ENCODE peak calls at places on chromosome 7, in five cellular contexts. P is fibroblast of lung, Y is H9, K is HCT116, J is neural progenitor cell. V is an unnamed sample.

GRCh38 chr7:128017880-128018845 is 13.1 kb downstream of the LRRC4 start:
- DNase-seq in P (no peak), Y (no peak), K (no peak), J (no peak), V (peak; percentile 45)

GRCh38 chr7:158720107-158720506 is 15.5 kb upstream of the NCAPG2 start:
- DNase-seq in P (no peak), Y (no peak), K (no peak), J (no peak), V (no peak)

GRCh38 chr7:90536449-90536848 is 59.7 kb upstream of the CDK14 start:
- DNase-seq in P (no peak), Y (no peak), K (no peak), J (no peak), V (no peak)

GRCh38 chr7:130733866-130734524 is at the start of gene KLF14:
- DNase-seq in P (no peak), Y (peak; percentile 50), K (peak; percentile 10), J (peak; percentile 75), V (no peak)

GRCh38 chr7:16801111-16801542 is 3.7 kb downstream of the AGR2 start:
- DNase-seq in P (peak; percentile 67), Y (no peak), K (peak; percentile 39), J (peak; percentile 60), V (peak; percentile 94)

GRCh38 chr7:134922730-134923704 is 63.3 kb upstream of the AGBL3 start:
- DNase-seq in P (no peak), Y (no peak), K (no peak), J (no peak), V (no peak)

GRCh38 chr7:37186753-37187152 is 261.9 kb downstream of the ELMO1 start:
- DNase-seq in P (no peak), Y (no peak), K (no peak), J (no peak), V (no peak)

GRCh38 chr7:77458786-77459185 is 42.6 kb upstream of the GSAP start:
- DNase-seq in P (peak; percentile 49), Y (no peak), K (no peak), J (no peak), V (no peak)

GRCh38 chr7:45225560-45226335 is 68.2 kb downstream of the RAMP3 start:
- DNase-seq in P (no peak), Y (no peak), K (no peak), J (no peak), V (no peak)

GRCh38 chr7:34069676-34070075 is 164.3 kb downstream of the BMPER start:
- DNase-seq in P (peak; percentile 34), Y (no peak), K (no peak), J (no peak), V (peak; percentile 72)

GRCh38 chr7:43905954-43906326 is 456 bp downstream of the URGCP start:
- DNase-seq in P (peak; percentile 46), Y (peak; percentile 45), K (no peak), J (peak; percentile 53), V (peak; percentile 14)

GRCh38 chr7:68542831-68543230 is 1055.4 kb upstream of the AUTS2 start:
- DNase-seq in P (no peak), Y (no peak), K (no peak), J (no peak), V (no peak)

GRCh38 chr7:135210818-135211178 is 528 bp downstream of the WDR91 start:
- DNase-seq in P (peak; percentile 34), Y (no peak), K (no peak), J (no peak), V (peak; percentile 19)

GRCh38 chr7:132450188-132450587 is 126.1 kb downstream of the PLXNA4 start:
- DNase-seq in P (no peak), Y (no peak), K (no peak), J (no peak), V (no peak)

GRCh38 chr7:131359136-131359776 is 31.6 kb downstream of the MKLN1 start:
- DNase-seq in P (no peak), Y (no peak), K (no peak), J (no peak), V (no peak)

GRCh38 chr7:33509251-33509650 is 379.9 kb downstream of the BBS9 start:
- DNase-seq in P (no peak), Y (no peak), K (no peak), J (no peak), V (no peak)

GRCh38 chr7:107934991-107935770 is 44.2 kb downstream of the DLD start:
- DNase-seq in P (peak; percentile 50), Y (no peak), K (no peak), J (no peak), V (peak; percentile 20)

GRCh38 chr7:139427788-139428187 is 55.7 kb downstream of the KLRG2 start:
- DNase-seq in P (no peak), Y (no peak), K (no peak), J (no peak), V (peak; percentile 15)

GRCh38 chr7:139431459-139431858 is 52.0 kb downstream of the KLRG2 start:
- DNase-seq in P (no peak), Y (no peak), K (no peak), J (peak; percentile 20), V (no peak)

GRCh38 chr7:139427029-139427420 is 56.4 kb downstream of the KLRG2 start:
- DNase-seq in P (no peak), Y (no peak), K (no peak), J (no peak), V (no peak)

GRCh38 chr7:139431010-139431409 is 52.5 kb downstream of the KLRG2 start:
- DNase-seq in P (no peak), Y (no peak), K (peak; percentile 32), J (no peak), V (peak; percentile 93)

DNA sequence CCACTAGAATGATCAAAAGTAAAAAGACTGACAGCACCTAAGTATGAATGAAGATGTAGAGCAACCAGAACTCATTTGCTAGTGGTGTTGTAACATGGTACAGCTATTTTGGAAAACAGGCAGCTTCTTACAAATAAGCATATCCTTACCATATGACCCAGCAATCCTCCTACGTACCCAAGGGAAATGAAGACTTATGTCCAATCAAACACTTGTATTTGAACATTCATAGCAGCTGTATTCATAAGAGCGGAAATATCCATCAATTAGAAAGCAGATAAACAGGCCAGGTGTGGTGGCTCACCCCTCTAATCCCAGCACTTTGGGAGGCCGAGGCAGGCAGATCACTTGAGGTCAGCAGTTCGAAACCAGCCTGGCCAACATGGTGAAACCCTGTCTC is 53.0 kb downstream of the KLRG2 start:
- DNase-seq in P (no peak), Y (no peak), K (no peak), J (no peak), V (no peak)
- H3K4me2 ChIP-seq in P (no peak overlapping the region), Y (no peak overlapping the region), K (peak overlapping the region; percentile 20), J (no peak overlapping the region), V (peak overlapping the region; percentile 36)

GRCh38 chr7:157024716-157025115 is 14.3 kb upstream of the MNX1 start:
- DNase-seq in P (no peak), Y (no peak), K (no peak), J (no peak), V (no peak)
- H3K27me3 ChIP-seq in P (peaks cover 54% of the 10 kb centered on the region), Y (peaks cover 60% of the 10 kb centered on the region), K (peaks cover 3% of the 10 kb centered on the region), J (peaks cover 100% of the 10 kb centered on the region), V (peaks cover 63% of the 10 kb centered on the region)

DNA sequence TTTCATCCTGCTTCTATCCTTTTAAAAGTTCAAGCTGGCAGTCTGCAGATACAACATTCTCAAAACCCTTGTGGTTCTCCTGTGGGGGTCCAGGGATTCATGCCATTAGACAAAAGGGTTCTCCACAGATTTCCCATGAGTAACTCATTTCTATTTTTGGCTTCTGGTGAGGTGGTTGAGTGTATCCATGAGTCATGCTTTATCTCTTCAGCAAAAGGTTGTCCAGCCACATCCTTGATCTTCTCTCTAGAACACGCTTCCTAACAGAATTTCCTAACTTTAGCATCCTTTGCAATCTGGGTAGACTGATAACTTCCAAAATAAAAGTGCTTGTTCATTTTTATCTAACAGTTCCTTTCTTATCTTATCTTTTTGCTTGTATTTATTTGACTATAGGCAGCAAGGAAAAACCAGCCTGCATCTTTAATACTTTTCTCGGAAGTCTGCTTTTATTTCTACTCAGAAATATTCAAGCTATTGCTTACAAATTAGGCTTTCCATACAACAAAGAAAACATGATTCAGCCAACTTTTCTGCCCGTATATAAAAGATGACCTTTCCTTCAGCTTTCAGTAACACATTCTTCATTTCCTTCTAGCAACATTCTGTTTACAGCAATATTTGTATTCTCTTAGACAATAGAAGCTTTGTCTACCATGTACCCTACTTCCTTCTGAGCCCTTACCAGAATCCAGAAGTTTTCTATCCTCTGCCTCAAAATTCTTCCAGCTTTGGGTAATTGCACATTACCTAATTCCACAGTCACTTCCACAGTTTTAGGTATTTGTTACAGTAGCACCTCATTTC is 79.3 kb upstream of the IL6 start:
- DNase-seq in P (peak; percentile 61), Y (no peak), K (no peak), J (no peak), V (peak; percentile 53)
- H3K4me2 ChIP-seq in P (no peak overlapping the region), Y (no peak overlapping the region), K (peak overlapping the region; percentile 11), J (no peak overlapping the region), V (no peak overlapping the region)

GRCh38 chr7:155881471-155882350 is 69.4 kb upstream of the SHH start:
- DNase-seq in P (no peak), Y (peak; percentile 34), K (no peak), J (no peak), V (no peak)
- H3K27me3 ChIP-seq in P (no peaks in the 10 kb centered on the region), Y (no peaks in the 10 kb centered on the region), K (no peaks in the 10 kb centered on the region), J (no peaks in the 10 kb centered on the region), V (no peaks in the 10 kb centered on the region)

DNA sequence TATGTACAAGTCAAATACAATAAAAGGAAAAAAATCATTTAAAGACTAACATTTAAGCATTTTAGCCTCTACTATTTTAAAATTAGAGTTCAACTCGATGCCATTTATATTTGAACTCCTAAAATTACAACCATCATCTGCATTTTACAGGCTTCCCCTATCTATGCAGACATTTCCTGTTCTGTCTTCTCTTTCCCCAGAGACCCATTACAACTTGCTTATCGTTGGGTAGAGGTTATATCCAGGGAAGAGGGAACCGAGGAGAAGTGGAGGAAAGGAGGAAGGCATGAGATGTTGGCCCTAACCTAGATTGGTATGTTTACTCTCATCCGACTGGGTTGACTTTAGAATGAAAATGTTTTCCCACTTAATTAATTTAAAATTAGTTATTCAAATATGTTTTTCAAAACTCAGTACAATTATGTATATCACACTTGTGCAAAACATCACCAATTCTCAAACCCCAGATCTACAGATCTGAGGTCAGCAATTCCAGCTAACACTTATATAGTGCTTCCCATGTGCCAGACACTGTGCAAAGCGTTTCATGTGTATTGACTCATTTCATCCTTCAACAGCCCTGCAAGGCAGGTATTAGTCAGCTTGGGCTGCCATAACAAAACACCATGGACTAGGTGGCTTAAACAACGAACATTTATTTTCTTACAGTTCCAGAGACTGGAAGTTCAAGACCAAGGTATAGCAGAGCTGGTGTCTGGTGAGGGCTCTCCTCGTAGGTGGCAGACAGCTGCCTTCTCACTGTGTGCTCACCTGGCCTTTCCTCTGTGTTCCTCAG is 27.3 kb upstream of the HERPUD2 start:
- DNase-seq in P (no peak), Y (no peak), K (no peak), J (no peak), V (no peak)
- H3K4me2 ChIP-seq in P (no peak overlapping the region), Y (no peak overlapping the region), K (no peak overlapping the region), J (no peak overlapping the region), V (no peak overlapping the region)

V was measured in PC-3.